ENCODE peak calls at places on chromosome 1, in seven cellular contexts. One of them, this sample, is unnamed.
A peak's percentile ranks its signal among the peaks of the same experiment; 100 is the strongest.

GRCh38 chr1:94271373-94271772 is 34.0 kb upstream of the ARHGAP29 start:
- DNase-seq in putamen: no peak
- DNase-seq in amygdala: no peak
- DNase-seq in K562: no peak
- DNase-seq in anterior cingulate cortex: no peak
- DNase-seq in stomach: no peak
- DNase-seq in BJ: no peak
- DNase-seq in this sample: no peak

GRCh38 chr1:205449750-205450443 is 5.9 kb downstream of the BLACAT1 start:
- DNase-seq in stomach: peak; percentile 48
- DNase-seq in putamen: no peak
- DNase-seq in K562: peak; percentile 97
- DNase-seq in anterior cingulate cortex: no peak
- DNase-seq in BJ: no peak
- DNase-seq in amygdala: no peak
- DNase-seq in this sample: no peak

GRCh38 chr1:247360991-247361721 is 29.5 kb upstream of the ZNF496 start:
- DNase-seq in amygdala: no peak
- DNase-seq in anterior cingulate cortex: no peak
- DNase-seq in putamen: peak; percentile 52
- DNase-seq in K562: no peak
- DNase-seq in BJ: no peak
- DNase-seq in stomach: no peak
- DNase-seq in this sample: no peak

GRCh38 chr1:7454052-7454815 is 316.9 kb upstream of the VAMP3 start:
- DNase-seq in putamen: peak; percentile 21
- DNase-seq in K562: no peak
- DNase-seq in BJ: no peak
- DNase-seq in anterior cingulate cortex: peak; percentile 9
- DNase-seq in stomach: peak; percentile 47
- DNase-seq in amygdala: no peak
- DNase-seq in this sample: no peak

GRCh38 chr1:222171005-222171404 is 376.9 kb downstream of the HHIPL2 start:
- DNase-seq in anterior cingulate cortex: no peak
- DNase-seq in K562: no peak
- DNase-seq in stomach: no peak
- DNase-seq in putamen: peak; percentile 3
- DNase-seq in BJ: no peak
- DNase-seq in amygdala: no peak
- DNase-seq in this sample: no peak

GRCh38 chr1:110548381-110548780 is 29.4 kb upstream of the KCNA10 start:
- DNase-seq in K562: peak; percentile 58
- DNase-seq in putamen: no peak
- DNase-seq in BJ: no peak
- DNase-seq in stomach: peak; percentile 38
- DNase-seq in anterior cingulate cortex: no peak
- DNase-seq in amygdala: no peak
- DNase-seq in this sample: no peak

GRCh38 chr1:169060010-169060722 is 46.3 kb upstream of the ATP1B1 start:
- DNase-seq in putamen: no peak
- DNase-seq in amygdala: no peak
- DNase-seq in anterior cingulate cortex: no peak
- DNase-seq in stomach: no peak
- DNase-seq in BJ: no peak
- DNase-seq in K562: no peak
- DNase-seq in this sample: no peak

GRCh38 chr1:86466986-86467385 is 1.7 kb upstream of the CLCA1 start:
- DNase-seq in amygdala: no peak
- DNase-seq in anterior cingulate cortex: no peak
- DNase-seq in K562: no peak
- DNase-seq in BJ: no peak
- DNase-seq in putamen: no peak
- DNase-seq in stomach: no peak
- DNase-seq in this sample: no peak

GRCh38 chr1:44808063-44808937 is at the start of gene BTBD19:
- DNase-seq in BJ: no peak
- DNase-seq in anterior cingulate cortex: peak; percentile 56
- DNase-seq in amygdala: peak; percentile 35
- DNase-seq in K562: peak; percentile 74
- DNase-seq in putamen: peak; percentile 73
- DNase-seq in stomach: peak; percentile 51
- DNase-seq in this sample: no peak

GRCh38 chr1:7560601-7561181 is 210.4 kb upstream of the VAMP3 start:
- DNase-seq in BJ: no peak
- DNase-seq in amygdala: no peak
- DNase-seq in K562: no peak
- DNase-seq in stomach: no peak
- DNase-seq in anterior cingulate cortex: no peak
- DNase-seq in putamen: no peak
- DNase-seq in this sample: no peak

GRCh38 chr1:238318294-238318908 is 427.7 kb upstream of the ZP4 start:
- DNase-seq in putamen: no peak
- DNase-seq in K562: no peak
- DNase-seq in anterior cingulate cortex: no peak
- DNase-seq in amygdala: no peak
- DNase-seq in BJ: no peak
- DNase-seq in stomach: no peak
- DNase-seq in this sample: no peak

GRCh38 chr1:205298191-205298994 is 23.2 kb downstream of the NUAK2 start:
- DNase-seq in anterior cingulate cortex: no peak
- DNase-seq in BJ: peak; percentile 78
- DNase-seq in stomach: no peak
- DNase-seq in amygdala: no peak
- DNase-seq in K562: no peak
- DNase-seq in putamen: no peak
- DNase-seq in this sample: no peak

GRCh38 chr1:235943581-235944114 is 76.9 kb upstream of the LYST start:
- DNase-seq in amygdala: no peak
- DNase-seq in anterior cingulate cortex: no peak
- DNase-seq in stomach: no peak
- DNase-seq in BJ: peak; percentile 93
- DNase-seq in K562: no peak
- DNase-seq in putamen: no peak
- DNase-seq in this sample: no peak

GRCh38 chr1:92030701-92031107 is 919 bp downstream of the EPHX4 start:
- DNase-seq in BJ: no peak
- DNase-seq in K562: no peak
- DNase-seq in amygdala: no peak
- DNase-seq in stomach: no peak
- DNase-seq in putamen: peak; percentile 58
- DNase-seq in anterior cingulate cortex: no peak
- DNase-seq in this sample: no peak

GRCh38 chr1:2824999-2825398 is 23.5 kb upstream of the TTC34 start:
- DNase-seq in amygdala: no peak
- DNase-seq in stomach: no peak
- DNase-seq in anterior cingulate cortex: no peak
- DNase-seq in K562: no peak
- DNase-seq in putamen: no peak
- DNase-seq in BJ: no peak
- DNase-seq in this sample: no peak

GRCh38 chr1:162023181-162023546 is 505 bp downstream of the OLFML2B start:
- DNase-seq in BJ: no peak
- DNase-seq in stomach: no peak
- DNase-seq in putamen: no peak
- DNase-seq in anterior cingulate cortex: no peak
- DNase-seq in K562: no peak
- DNase-seq in amygdala: no peak
- DNase-seq in this sample: no peak

GRCh38 chr1:12662556-12662955 is 18.7 kb downstream of the AADACL4 start:
- DNase-seq in BJ: no peak
- DNase-seq in amygdala: no peak
- DNase-seq in putamen: no peak
- DNase-seq in stomach: no peak
- DNase-seq in anterior cingulate cortex: no peak
- DNase-seq in K562: no peak
- DNase-seq in this sample: no peak

GRCh38 chr1:213060836-213061235 is 9.8 kb downstream of the RPS6KC1 start:
- DNase-seq in amygdala: no peak
- DNase-seq in anterior cingulate cortex: no peak
- DNase-seq in putamen: no peak
- DNase-seq in stomach: no peak
- DNase-seq in BJ: no peak
- DNase-seq in K562: no peak
- DNase-seq in this sample: no peak

GRCh38 chr1:226654046-226654445 is 85.0 kb downstream of the ITPKB start:
- DNase-seq in stomach: no peak
- DNase-seq in anterior cingulate cortex: no peak
- DNase-seq in putamen: no peak
- DNase-seq in amygdala: no peak
- DNase-seq in K562: no peak
- DNase-seq in BJ: no peak
- DNase-seq in this sample: no peak

GRCh38 chr1:62724430-62724829 is 36.2 kb upstream of the DOCK7 start:
- DNase-seq in amygdala: no peak
- DNase-seq in BJ: no peak
- DNase-seq in stomach: no peak
- DNase-seq in putamen: no peak
- DNase-seq in K562: no peak
- DNase-seq in anterior cingulate cortex: no peak
- DNase-seq in this sample: no peak

GRCh38 chr1:33366766-33367487 is 46.0 kb upstream of the A3GALT2 start:
- DNase-seq in BJ: no peak
- DNase-seq in stomach: no peak
- DNase-seq in anterior cingulate cortex: no peak
- DNase-seq in putamen: no peak
- DNase-seq in amygdala: no peak
- DNase-seq in K562: no peak
- DNase-seq in this sample: no peak